ENCODE peak calls at places on chromosomes 13 and 19, in seven cellular contexts. O is Peyer's patch, D is RWPE2, W is heart right ventricle, I is suprapubic skin, V is breast epithelium, N is neuronal stem cell. U is an unnamed sample. For H3K9me3, the result is how much of the 10 kb centered on the place peaks cover.

GRCh38 chr13:30905932-30906383 is at the start of gene MEDAG:
- DNase-seq in W (peak), V (no peak), D (no peak), I (peak), O (no peak), N (no peak), U (peak)

GRCh38 chr19:16085115-16085514 is 8.8 kb downstream of the TPM4 start:
- DNase-seq in N (no peak), D (no peak), W (no peak), O (no peak), V (no peak), I (no peak), U (no peak)

GRCh38 chr19:48443731-48444128 is 2.1 kb upstream of the GRWD1 start:
- DNase-seq in V (no peak), W (no peak), N (no peak), D (no peak), I (peak), O (no peak), U (no peak)

GRCh38 chr13:21973437-21974125 is 302.7 kb downstream of the FGF9 start:
- DNase-seq in D (no peak), O (no peak), V (no peak), W (no peak), N (no peak), I (no peak), U (no peak)

GRCh38 chr13:113741101-113741731 is 17.8 kb upstream of the TMEM255B start:
- DNase-seq in W (no peak), V (no peak), O (no peak), I (no peak), N (no peak), D (no peak), U (no peak)

GRCh38 chr19:5983367-5983955 is 5.5 kb upstream of the RANBP3 start:
- DNase-seq in N (no peak), W (no peak), O (no peak), V (no peak), I (peak), D (no peak), U (no peak)

GRCh38 chr19:23542562-23542961 is 144.4 kb downstream of the ZNF675 start:
- DNase-seq in O (no peak), W (no peak), V (no peak), D (no peak), N (no peak), I (no peak), U (no peak)

GRCh38 chr13:29081036-29081435 is 260.9 kb downstream of the MTUS2 start:
- DNase-seq in D (no peak), O (no peak), W (no peak), N (no peak), I (no peak), V (no peak), U (no peak)

GRCh38 chr13:52846567-52847321 is 1.7 kb downstream of the PCDH8 start:
- DNase-seq in N (peak), D (no peak), O (no peak), W (peak), I (no peak), V (no peak), U (no peak)

GRCh38 chr13:26867451-26868067 is 107.0 kb upstream of the GPR12 start:
- DNase-seq in O (no peak), D (no peak), W (no peak), N (peak), I (no peak), V (no peak), U (no peak)

GRCh38 chr13:34011552-34012085 is 193.7 kb downstream of the RFC3 start:
- DNase-seq in O (no peak), D (no peak), V (no peak), I (no peak), N (no peak), W (no peak), U (no peak)
- H3K27ac ChIP-seq in O (no peak), D (no peak), V (no peak), I (no peak), N (no peak), W (no peak), U (no peak)

GRCh38 chr13:19151581-19152263 is 29.9 kb downstream of the TUBA3C start:
- DNase-seq in O (no peak), I (peak), V (no peak), N (no peak), W (no peak), D (no peak), U (no peak)
- H3K9me3 ChIP-seq in O (under half), I (under half), V (under half), N (half or more), W (under half), D (under half), U (half or more)

GRCh38 chr13:110525328-110526319 is 35.9 kb downstream of the RAB20 start:
- DNase-seq in O (peak), W (peak), D (no peak), V (no peak), N (no peak), I (no peak), U (no peak)

GRCh38 chr13:110530839-110531499 is 30.6 kb downstream of the RAB20 start:
- DNase-seq in D (no peak), O (no peak), N (no peak), I (no peak), W (no peak), V (no peak), U (no peak)

GRCh38 chr13:110529522-110530311 is 31.8 kb downstream of the RAB20 start:
- DNase-seq in N (no peak), I (no peak), V (no peak), O (no peak), D (no peak), W (no peak), U (no peak)

GRCh38 chr13:110528911-110529310 is 32.6 kb downstream of the RAB20 start:
- DNase-seq in V (no peak), N (no peak), I (no peak), O (no peak), W (no peak), D (no peak), U (no peak)

GRCh38 chr13:110528371-110528770 is 33.2 kb downstream of the RAB20 start:
- DNase-seq in I (no peak), D (no peak), W (no peak), N (no peak), O (no peak), V (no peak), U (no peak)
- H3K4me3 ChIP-seq in I (no peak), D (no peak), W (no peak), N (no peak), O (no peak), V (no peak), U (no peak)

DNA sequence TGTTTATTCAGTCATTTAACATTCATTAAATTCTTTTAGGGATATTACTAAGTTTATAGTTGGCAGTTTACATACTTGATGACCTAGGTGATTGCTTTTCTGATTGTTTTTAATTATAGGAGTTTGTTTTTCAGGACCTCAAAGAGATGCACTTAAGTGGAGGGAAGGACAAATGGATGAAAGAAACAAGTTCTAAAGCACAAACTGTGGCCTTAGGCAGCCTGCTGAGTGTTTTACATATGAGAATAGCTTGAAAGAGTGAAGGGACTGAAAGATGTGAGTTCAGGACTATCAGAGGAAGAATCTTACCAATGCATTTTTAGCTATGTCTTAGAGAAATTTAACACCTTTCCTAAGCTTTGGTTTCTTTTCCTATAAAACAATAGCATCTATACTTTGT is 402.6 kb downstream of the KLF12 start:
- DNase-seq in W (no peak), V (no peak), O (no peak), N (no peak), I (no peak), D (no peak), U (no peak)
- H3K27ac ChIP-seq in W (no peak), V (no peak), O (no peak), N (no peak), I (no peak), D (no peak), U (no peak)

GRCh38 chr19:56683119-56683518 is 11.6 kb upstream of the ZNF835 start:
- DNase-seq in D (no peak), W (no peak), N (no peak), I (no peak), O (no peak), V (no peak), U (no peak)

GRCh38 chr19:56681702-56682101 is 10.1 kb upstream of the ZNF835 start:
- DNase-seq in D (no peak), V (no peak), N (no peak), W (no peak), I (no peak), O (no peak), U (no peak)

DNA sequence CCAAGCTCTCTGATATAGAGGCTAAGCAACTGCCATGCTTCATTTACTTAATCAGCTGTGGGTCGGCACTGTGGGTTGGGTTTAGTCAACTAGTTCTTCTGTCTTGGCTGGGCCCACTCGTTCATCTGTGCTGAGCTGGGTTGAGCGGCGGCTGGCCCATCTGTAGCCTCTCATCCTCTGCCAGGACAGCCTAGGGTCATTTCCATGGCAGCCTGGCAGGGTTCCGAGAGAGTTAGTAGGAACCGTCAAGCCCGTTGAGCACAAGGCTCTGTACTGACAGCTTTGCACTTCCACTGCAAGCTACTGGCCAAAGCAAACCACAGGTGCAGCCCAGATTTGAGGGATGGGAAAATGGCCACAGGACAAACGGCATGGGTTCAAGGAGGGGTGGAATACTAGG is 6.6 kb upstream of the ZNF835 start:
- DNase-seq in V (no peak), I (no peak), N (no peak), D (no peak), O (no peak), W (no peak), U (no peak)
- H3K9me3 ChIP-seq in V (under half), I (under half), N (under half), D (under half), O (under half), W (under half), U (under half)

GRCh38 chr19:4061178-4061682 is 5.5 kb downstream of the ZBTB7A start:
- DNase-seq in I (peak), D (peak), N (no peak), V (peak), O (peak), W (peak), U (no peak)
- H3K4me3 ChIP-seq in I (peak), D (peak), N (no peak), V (peak), O (peak), W (peak), U (peak)

DNA sequence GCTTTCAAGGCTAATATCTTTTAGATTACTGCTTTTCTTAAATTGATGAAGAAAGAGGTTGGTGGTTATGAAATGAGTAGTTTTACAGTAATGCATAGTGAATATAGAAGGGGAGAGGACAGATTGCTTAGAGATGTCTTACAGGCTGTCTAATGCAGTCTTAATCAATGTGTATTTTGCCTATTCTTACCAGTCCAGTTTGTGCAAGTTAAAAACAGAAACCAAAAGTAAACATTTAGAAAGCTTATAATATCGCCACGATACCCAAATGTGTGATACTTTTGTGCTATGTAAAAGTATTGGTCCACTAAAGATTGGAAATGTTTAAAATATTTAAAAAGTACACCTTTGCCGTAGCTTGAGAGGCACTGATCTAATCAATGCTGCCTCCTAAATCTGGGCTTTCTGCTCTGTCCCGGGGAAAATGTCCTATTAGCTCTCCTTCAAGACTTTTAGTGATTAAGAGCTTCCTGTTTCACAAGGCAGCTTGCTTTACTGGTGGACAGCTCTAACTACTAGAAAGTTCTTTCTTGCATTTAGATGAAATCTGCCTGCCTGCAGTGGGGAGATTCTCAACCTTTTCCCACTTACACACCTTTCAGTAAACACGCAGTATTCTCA is 64.7 kb downstream of the DNAJC15 start:
- DNase-seq in V (no peak), W (no peak), I (no peak), O (no peak), D (no peak), N (no peak), U (no peak)
- H3K27ac ChIP-seq in V (no peak), W (peak), I (no peak), O (peak), D (no peak), N (no peak), U (peak)

GRCh38 chr13:102212729-102213128 is 189.1 kb downstream of the FGF14 start:
- DNase-seq in I (no peak), W (no peak), D (no peak), V (no peak), N (no peak), O (no peak), U (no peak)

GRCh38 chr13:102220681-102221228 is 181.1 kb downstream of the FGF14 start:
- DNase-seq in I (no peak), D (no peak), O (no peak), W (no peak), V (no peak), N (no peak), U (no peak)

DNA sequence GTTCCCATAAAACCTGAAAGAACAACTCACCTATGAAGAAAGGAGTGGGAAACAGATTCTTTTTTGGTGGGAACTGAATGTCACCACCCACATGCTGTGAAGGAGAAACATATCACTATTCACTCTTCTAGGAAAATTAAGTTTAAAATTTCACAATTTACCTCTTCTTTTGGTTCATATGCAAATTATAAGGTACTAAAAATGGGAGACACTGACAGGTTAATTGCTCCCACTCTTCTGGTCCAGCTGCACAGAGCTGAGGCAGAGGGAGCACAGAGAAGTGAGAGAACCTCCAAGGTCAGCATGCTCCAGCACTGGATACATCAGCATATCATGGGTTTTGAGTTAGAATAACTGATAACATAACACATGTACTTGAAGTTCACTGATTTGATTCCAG is 186.9 kb downstream of the FGF14 start:
- DNase-seq in I (no peak), N (no peak), W (no peak), V (no peak), D (no peak), O (no peak), U (no peak)
- H3K9me3 ChIP-seq in I (under half), N (under half), W (under half), V (under half), D (under half), O (under half), U (under half)

U was measured in esophagus squamous epithelium.